ENCODE peak calls at places on chromosomes 6 and 20, in nine cellular contexts. One of them, this sample, is unnamed.

GRCh38 chr20:6940052-6940451 is 172.6 kb downstream of the BMP2 start:
- DNase-seq in EL: no peak
- DNase-seq in ELF-1: peak; percentile 62
- DNase-seq in activated T-helper 1 cell treated with anti-CD3 and anti-CD28 coated beads, Interleukin-12 subunit alpha, Interleukin-12 subunit beta, Interleukin-2, Interleukin-4 antibody, amounts not matched to agents 30 ng/mL and 10 ng/mL and 1 ng/mL, durations not matched to agents 14 hours and 24 hours and 36 hours: no peak
- DNase-seq in NCI-H2227 treated with DMSO at 0.1 percent for 48 hours: no peak
- DNase-seq in GOT3: no peak
- DNase-seq in mammary epithelial cell: peak; percentile 1
- DNase-seq in occipital lobe: no peak
- DNase-seq in tibial artery: no peak
- DNase-seq in this sample: peak; percentile 2

GRCh38 chr6:137025786-137026730 is 18.7 kb downstream of the IL20RA start:
- DNase-seq in EL: no peak
- DNase-seq in ELF-1: no peak
- DNase-seq in activated T-helper 1 cell treated with anti-CD3 and anti-CD28 coated beads, Interleukin-12 subunit alpha, Interleukin-12 subunit beta, Interleukin-2, Interleukin-4 antibody, amounts not matched to agents 30 ng/mL and 10 ng/mL and 1 ng/mL, durations not matched to agents 14 hours and 24 hours and 36 hours: no peak
- DNase-seq in NCI-H2227 treated with DMSO at 0.1 percent for 48 hours: no peak
- DNase-seq in GOT3: no peak
- DNase-seq in mammary epithelial cell: peak; percentile 44
- DNase-seq in occipital lobe: no peak
- DNase-seq in tibial artery: no peak
- DNase-seq in this sample: no peak

GRCh38 chr6:5994234-5994998 is 12.3 kb downstream of the NRN1 start:
- DNase-seq in EL: no peak
- DNase-seq in ELF-1: no peak
- DNase-seq in activated T-helper 1 cell treated with anti-CD3 and anti-CD28 coated beads, Interleukin-12 subunit alpha, Interleukin-12 subunit beta, Interleukin-2, Interleukin-4 antibody, amounts not matched to agents 30 ng/mL and 10 ng/mL and 1 ng/mL, durations not matched to agents 14 hours and 24 hours and 36 hours: no peak
- DNase-seq in NCI-H2227 treated with DMSO at 0.1 percent for 48 hours: no peak
- DNase-seq in GOT3: no peak
- DNase-seq in mammary epithelial cell: no peak
- DNase-seq in occipital lobe: no peak
- DNase-seq in tibial artery: no peak
- DNase-seq in this sample: no peak

GRCh38 chr6:32483968-32484613 is 44.4 kb downstream of the HLA-DRA start:
- DNase-seq in EL: no peak
- DNase-seq in ELF-1: no peak
- DNase-seq in activated T-helper 1 cell treated with anti-CD3 and anti-CD28 coated beads, Interleukin-12 subunit alpha, Interleukin-12 subunit beta, Interleukin-2, Interleukin-4 antibody, amounts not matched to agents 30 ng/mL and 10 ng/mL and 1 ng/mL, durations not matched to agents 14 hours and 24 hours and 36 hours: no peak
- DNase-seq in NCI-H2227 treated with DMSO at 0.1 percent for 48 hours: no peak
- DNase-seq in GOT3: no peak
- DNase-seq in mammary epithelial cell: no peak
- DNase-seq in occipital lobe: no peak
- DNase-seq in tibial artery: no peak
- DNase-seq in this sample: no peak

GRCh38 chr6:34318492-34319470 is 70.0 kb upstream of the SMIM29 start:
- DNase-seq in EL: no peak
- DNase-seq in ELF-1: no peak
- DNase-seq in activated T-helper 1 cell treated with anti-CD3 and anti-CD28 coated beads, Interleukin-12 subunit alpha, Interleukin-12 subunit beta, Interleukin-2, Interleukin-4 antibody, amounts not matched to agents 30 ng/mL and 10 ng/mL and 1 ng/mL, durations not matched to agents 14 hours and 24 hours and 36 hours: no peak
- DNase-seq in NCI-H2227 treated with DMSO at 0.1 percent for 48 hours: no peak
- DNase-seq in GOT3: no peak
- DNase-seq in mammary epithelial cell: no peak
- DNase-seq in occipital lobe: no peak
- DNase-seq in tibial artery: no peak
- DNase-seq in this sample: no peak

GRCh38 chr20:61733891-61734732 is 331.6 kb downstream of the TAF4 start:
- DNase-seq in EL: no peak
- DNase-seq in ELF-1: no peak
- DNase-seq in activated T-helper 1 cell treated with anti-CD3 and anti-CD28 coated beads, Interleukin-12 subunit alpha, Interleukin-12 subunit beta, Interleukin-2, Interleukin-4 antibody, amounts not matched to agents 30 ng/mL and 10 ng/mL and 1 ng/mL, durations not matched to agents 14 hours and 24 hours and 36 hours: no peak
- DNase-seq in NCI-H2227 treated with DMSO at 0.1 percent for 48 hours: no peak
- DNase-seq in GOT3: no peak
- DNase-seq in mammary epithelial cell: no peak
- DNase-seq in occipital lobe: no peak
- DNase-seq in tibial artery: no peak
- DNase-seq in this sample: no peak

GRCh38 chr6:54525731-54526130 is 217.5 kb downstream of the TINAG start:
- DNase-seq in EL: peak; percentile 70
- DNase-seq in ELF-1: no peak
- DNase-seq in activated T-helper 1 cell treated with anti-CD3 and anti-CD28 coated beads, Interleukin-12 subunit alpha, Interleukin-12 subunit beta, Interleukin-2, Interleukin-4 antibody, amounts not matched to agents 30 ng/mL and 10 ng/mL and 1 ng/mL, durations not matched to agents 14 hours and 24 hours and 36 hours: no peak
- DNase-seq in NCI-H2227 treated with DMSO at 0.1 percent for 48 hours: no peak
- DNase-seq in GOT3: no peak
- DNase-seq in mammary epithelial cell: peak; percentile 70
- DNase-seq in occipital lobe: no peak
- DNase-seq in tibial artery: no peak
- DNase-seq in this sample: peak; percentile 3

GRCh38 chr6:29011276-29011734 is 6.2 kb upstream of the ZNF311 start:
- DNase-seq in EL: peak; percentile 64
- DNase-seq in ELF-1: peak; percentile 64
- DNase-seq in activated T-helper 1 cell treated with anti-CD3 and anti-CD28 coated beads, Interleukin-12 subunit alpha, Interleukin-12 subunit beta, Interleukin-2, Interleukin-4 antibody, amounts not matched to agents 30 ng/mL and 10 ng/mL and 1 ng/mL, durations not matched to agents 14 hours and 24 hours and 36 hours: peak; percentile 50
- DNase-seq in NCI-H2227 treated with DMSO at 0.1 percent for 48 hours: peak; percentile 83
- DNase-seq in GOT3: no peak
- DNase-seq in mammary epithelial cell: peak; percentile 53
- DNase-seq in occipital lobe: no peak
- DNase-seq in tibial artery: peak; percentile 28
- DNase-seq in this sample: peak; percentile 87

GRCh38 chr6:41780623-41781301 is at the start of gene PRICKLE4:
- DNase-seq in EL: peak; percentile 41
- DNase-seq in ELF-1: no peak
- DNase-seq in activated T-helper 1 cell treated with anti-CD3 and anti-CD28 coated beads, Interleukin-12 subunit alpha, Interleukin-12 subunit beta, Interleukin-2, Interleukin-4 antibody, amounts not matched to agents 30 ng/mL and 10 ng/mL and 1 ng/mL, durations not matched to agents 14 hours and 24 hours and 36 hours: no peak
- DNase-seq in NCI-H2227 treated with DMSO at 0.1 percent for 48 hours: no peak
- DNase-seq in GOT3: no peak
- DNase-seq in mammary epithelial cell: no peak
- DNase-seq in occipital lobe: no peak
- DNase-seq in tibial artery: peak; percentile 42
- DNase-seq in this sample: peak; percentile 47

GRCh38 chr6:136365781-136366354 is 76.2 kb upstream of the BCLAF1 start:
- DNase-seq in EL: no peak
- DNase-seq in ELF-1: no peak
- DNase-seq in activated T-helper 1 cell treated with anti-CD3 and anti-CD28 coated beads, Interleukin-12 subunit alpha, Interleukin-12 subunit beta, Interleukin-2, Interleukin-4 antibody, amounts not matched to agents 30 ng/mL and 10 ng/mL and 1 ng/mL, durations not matched to agents 14 hours and 24 hours and 36 hours: no peak
- DNase-seq in NCI-H2227 treated with DMSO at 0.1 percent for 48 hours: no peak
- DNase-seq in GOT3: no peak
- DNase-seq in mammary epithelial cell: no peak
- DNase-seq in occipital lobe: peak; percentile 62
- DNase-seq in tibial artery: peak; percentile 76
- DNase-seq in this sample: no peak

GRCh38 chr6:46452312-46452917 is 38.8 kb downstream of the RCAN2 start:
- DNase-seq in EL: no peak
- DNase-seq in ELF-1: no peak
- DNase-seq in activated T-helper 1 cell treated with anti-CD3 and anti-CD28 coated beads, Interleukin-12 subunit alpha, Interleukin-12 subunit beta, Interleukin-2, Interleukin-4 antibody, amounts not matched to agents 30 ng/mL and 10 ng/mL and 1 ng/mL, durations not matched to agents 14 hours and 24 hours and 36 hours: no peak
- DNase-seq in NCI-H2227 treated with DMSO at 0.1 percent for 48 hours: no peak
- DNase-seq in GOT3: no peak
- DNase-seq in mammary epithelial cell: peak; percentile 17
- DNase-seq in occipital lobe: no peak
- DNase-seq in tibial artery: no peak
- DNase-seq in this sample: no peak

This sample was measured in GM23248.